ENCODE peak calls at places on chromosomes 12 and 14, in ten cellular contexts. G is gastrocnemius medialis, K is transverse colon, V is uterus, S is psoas muscle, R is GM23338, L is left ventricle myocardium inferior, P is lung, I is upper lobe of right lung, C is tibial artery. Y is an unnamed sample. For H3K36me3, the result is how much of the 10 kb centered on the place peaks cover.

GRCh38 chr14:102579696-102580551 is 12.5 kb upstream of the RCOR1 start:
- DNase-seq in S (peak), K (no peak), C (no peak), I (peak), R (no peak), G (peak), L (no peak), V (peak), P (no peak), Y (no peak)

GRCh38 chr14:103708750-103709187 is 6.5 kb downstream of the XRCC3 start:
- DNase-seq in P (no peak), K (no peak), R (no peak), S (no peak), L (peak), G (peak), I (no peak), C (no peak), V (no peak), Y (no peak)

GRCh38 chr12:57152408-57153038 is 5.1 kb upstream of the LRP1-AS start:
- DNase-seq in S (no peak), R (no peak), K (no peak), L (no peak), G (peak), P (no peak), I (no peak), V (peak), C (peak), Y (no peak)

GRCh38 chr12:32706337-32707024 is 27.4 kb downstream of the DNM1L start:
- DNase-seq in I (no peak), K (no peak), C (no peak), G (no peak), L (no peak), S (no peak), P (no peak), R (no peak), V (no peak), Y (no peak)

GRCh38 chr14:59107819-59108218 is 80.6 kb upstream of the DAAM1 start:
- DNase-seq in G (peak), C (no peak), P (no peak), S (peak), V (no peak), R (no peak), I (no peak), L (no peak), K (peak), Y (no peak)

GRCh38 chr12:110023634-110024023 is 24.4 kb downstream of the ANKRD13A start:
- DNase-seq in V (no peak), L (no peak), P (no peak), R (no peak), S (no peak), G (no peak), K (no peak), C (no peak), I (no peak), Y (peak)

GRCh38 chr12:54917001-54917488 is 62.7 kb downstream of the MUCL1 start:
- DNase-seq in L (no peak), C (no peak), S (no peak), P (no peak), I (peak), G (no peak), R (peak), K (no peak), V (no peak), Y (no peak)

GRCh38 chr14:31207287-31207745 is 277 bp downstream of the HECTD1 start:
- DNase-seq in P (no peak), K (no peak), V (peak), C (no peak), G (peak), L (no peak), S (no peak), R (no peak), I (no peak), Y (no peak)

GRCh38 chr14:103045387-103045869 is 11.9 kb downstream of the CDC42BPB start:
- DNase-seq in P (no peak), S (no peak), L (no peak), I (no peak), R (no peak), V (no peak), G (no peak), C (no peak), K (no peak), Y (no peak)

GRCh38 chr12:94829552-94829951 is 173.9 kb downstream of the NDUFA12 start:
- DNase-seq in S (no peak), G (no peak), I (no peak), P (no peak), L (no peak), K (no peak), C (no peak), R (no peak), V (no peak), Y (no peak)

GRCh38 chr14:48005986-48006385 is 330.6 kb upstream of the MDGA2 start:
- DNase-seq in G (no peak), V (no peak), S (no peak), C (no peak), P (no peak), L (no peak), I (no peak), R (no peak), K (no peak), Y (no peak)

GRCh38 chr14:76929927-76930326 is 98.6 kb downstream of the IRF2BPL start:
- DNase-seq in P (no peak), K (peak), G (peak), C (no peak), R (peak), L (no peak), V (no peak), S (no peak), I (no peak), Y (peak)

GRCh38 chr14:68685419-68686211 is 107.3 kb downstream of the ZFP36L1 start:
- DNase-seq in R (no peak), C (peak), P (no peak), K (peak), V (peak), I (peak), L (no peak), S (no peak), G (no peak), Y (no peak)

GRCh38 chr14:58992935-58993334 is 195.5 kb upstream of the DAAM1 start:
- DNase-seq in C (no peak), R (no peak), G (no peak), S (no peak), P (no peak), V (no peak), K (no peak), L (no peak), I (no peak), Y (no peak)

GRCh38 chr14:102183922-102184677 is 44.4 kb downstream of the WDR20 start:
- DNase-seq in I (no peak), C (no peak), R (no peak), S (no peak), G (no peak), V (no peak), K (no peak), L (no peak), P (no peak), Y (no peak)

GRCh38 chr12:123942911-123943648 is 29.6 kb downstream of the CCDC92 start:
- DNase-seq in I (no peak), R (no peak), L (no peak), K (no peak), V (no peak), C (no peak), S (no peak), G (no peak), P (no peak), Y (no peak)

GRCh38 chr12:32877670-32878459 is 18.7 kb downstream of the PKP2 start:
- DNase-seq in V (no peak), R (no peak), K (no peak), I (no peak), P (no peak), G (peak), S (peak), C (no peak), L (peak), Y (peak)

GRCh38 chr12:22101749-22102243 is 55.8 kb downstream of the CMAS start:
- DNase-seq in K (peak), I (no peak), S (peak), L (no peak), C (no peak), R (no peak), G (peak), P (peak), V (no peak), Y (no peak)

GRCh38 chr12:28569698-28570411 is 379.6 kb downstream of the CCDC91 start:
- DNase-seq in V (peak), I (no peak), S (no peak), G (peak), R (no peak), K (no peak), L (no peak), C (no peak), P (no peak), Y (no peak)

GRCh38 chr12:101941306-101942000 is 64.1 kb downstream of the DRAM1 start:
- DNase-seq in C (no peak), K (no peak), S (no peak), R (no peak), L (no peak), V (no peak), I (no peak), P (no peak), G (no peak), Y (no peak)

GRCh38 chr14:80522936-80523335 is 311.6 kb upstream of the DIO2 start:
- DNase-seq in V (no peak), P (no peak), I (no peak), S (no peak), K (no peak), R (no peak), G (no peak), L (no peak), C (no peak), Y (no peak)

GRCh38 chr14:105315941-105316562 is 1.5 kb downstream of the PACS2 start:
- DNase-seq in C (peak), R (no peak), K (no peak), I (no peak), P (no peak), G (no peak), V (no peak), L (no peak), S (no peak), Y (no peak)

GRCh38 chr12:98758331-98758730 is 113.2 kb downstream of the APAF1 start:
- DNase-seq in I (no peak), P (no peak), V (peak), K (no peak), G (no peak), S (peak), L (peak), R (no peak), C (peak), Y (no peak)

GRCh38 chr12:22974865-22975264 is 349.9 kb downstream of the ETNK1 start:
- DNase-seq in C (no peak), G (no peak), I (no peak), V (no peak), K (no peak), L (no peak), R (no peak), P (no peak), S (no peak), Y (no peak)

GRCh38 chr12:4664111-4664510 is 15.2 kb downstream of the NDUFA9 start:
- DNase-seq in S (no peak), V (no peak), L (no peak), K (no peak), I (no peak), C (no peak), R (no peak), P (no peak), G (no peak), Y (no peak)

GRCh38 chr12:112422531-112422930 is 3.8 kb downstream of the PTPN11 start:
- DNase-seq in L (no peak), R (peak), S (no peak), I (no peak), C (no peak), V (no peak), K (no peak), G (peak), P (no peak), Y (no peak)

GRCh38 chr14:36363704-36364103 is 43.3 kb upstream of the MBIP start:
- DNase-seq in V (no peak), G (no peak), C (no peak), P (no peak), S (no peak), K (no peak), I (no peak), R (no peak), L (no peak), Y (no peak)

GRCh38 chr12:67647251-67647546 is 1.3 kb upstream of the DYRK2 start:
- DNase-seq in C (no peak), I (no peak), P (no peak), S (no peak), G (no peak), K (no peak), V (no peak), L (no peak), R (peak), Y (no peak)

GRCh38 chr14:60651051-60651935 is 2.0 kb upstream of the SIX1 start:
- DNase-seq in L (no peak), S (no peak), G (no peak), K (no peak), I (no peak), P (no peak), C (no peak), R (no peak), V (no peak), Y (peak)

GRCh38 chr14:68947802-68948201 is 31.3 kb downstream of the ACTN1 start:
- DNase-seq in I (no peak), L (peak), C (peak), S (peak), V (peak), P (no peak), K (peak), R (no peak), G (peak), Y (peak)

GRCh38 chr12:75848533-75848932 is 183.0 kb downstream of the PHLDA1 start:
- DNase-seq in K (no peak), S (no peak), L (no peak), P (no peak), R (no peak), V (no peak), C (no peak), G (no peak), I (no peak), Y (no peak)

GRCh38 chr14:92867246-92867925 is 55.6 kb upstream of the CHGA start:
- DNase-seq in P (no peak), C (no peak), L (no peak), K (no peak), V (no peak), R (no peak), S (no peak), I (no peak), G (no peak), Y (no peak)
- H3K36me3 ChIP-seq in P (under half), C (under half), L (under half), K (under half), V (under half), R (under half), S (under half), I (under half), G (under half), Y (under half)

GRCh38 chr14:96254696-96255095 is 1.3 kb upstream of the BDKRB1 start:
- DNase-seq in R (no peak), K (no peak), V (no peak), L (no peak), I (no peak), P (no peak), S (no peak), C (no peak), G (no peak), Y (no peak)

GRCh38 chr14:96255501-96256366 is at the start of gene BDKRB1:
- DNase-seq in K (no peak), G (no peak), V (no peak), P (no peak), R (no peak), L (no peak), S (no peak), I (no peak), C (no peak), Y (no peak)

GRCh38 chr14:96257900-96258299 is 1.9 kb downstream of the BDKRB1 start:
- DNase-seq in C (no peak), V (no peak), S (no peak), L (no peak), K (no peak), P (no peak), G (no peak), I (no peak), R (no peak), Y (no peak)

GRCh38 chr14:96256420-96256819 is 410 bp downstream of the BDKRB1 start:
- DNase-seq in S (no peak), G (no peak), L (no peak), I (no peak), R (no peak), P (no peak), V (no peak), C (no peak), K (no peak), Y (no peak)

GRCh38 chr14:96257056-96257455 is 1.0 kb downstream of the BDKRB1 start:
- DNase-seq in I (no peak), K (no peak), C (peak), V (no peak), G (no peak), L (no peak), S (no peak), P (no peak), R (no peak), Y (no peak)
- H3K27ac ChIP-seq in I (no peak), K (no peak), C (no peak), V (peak), G (no peak), L (no peak), S (no peak), P (no peak), R (no peak), Y (no peak)

GRCh38 chr12:121252712-121253345 is 42.9 kb downstream of the P2RX4 start:
- DNase-seq in G (no peak), S (no peak), P (no peak), I (no peak), L (no peak), K (no peak), V (no peak), C (no peak), R (no peak), Y (no peak)
- H3K36me3 ChIP-seq in G (under half), S (half or more), P (under half), I (half or more), L (half or more), K (under half), V (under half), C (half or more), R (under half), Y (under half)

DNA sequence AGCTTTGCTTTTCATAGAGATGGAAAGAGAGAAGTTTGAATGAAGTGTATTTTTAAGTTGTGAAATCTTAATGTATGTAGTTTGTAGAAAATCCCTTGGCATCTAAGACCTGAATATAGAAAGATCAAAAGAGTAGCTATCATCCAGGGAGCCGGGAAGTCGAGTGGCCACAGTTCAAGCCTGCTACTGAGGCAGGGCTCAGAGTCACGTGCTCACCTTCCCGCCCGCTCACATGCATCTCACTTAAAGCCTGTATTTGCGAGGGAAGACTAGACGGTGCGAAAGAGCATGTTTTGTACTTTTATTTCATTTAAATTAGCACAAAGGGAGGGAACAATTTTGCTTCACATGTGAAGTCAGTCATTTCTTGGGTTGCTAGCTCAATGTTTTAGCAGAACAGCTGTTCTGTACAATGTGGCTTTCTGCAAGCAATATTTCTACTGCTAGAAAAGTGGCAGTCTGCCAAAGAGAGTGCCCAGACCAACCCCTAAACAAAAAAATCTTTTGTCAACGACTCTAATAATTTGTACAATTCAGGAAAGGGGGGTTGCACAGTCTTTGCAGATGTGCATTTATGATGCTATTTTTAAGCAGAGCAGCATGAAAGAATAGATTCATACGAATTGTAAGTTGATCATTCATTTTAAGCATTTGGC is 290.7 kb downstream of the NPAS3 start:
- DNase-seq in G (no peak), K (no peak), V (no peak), R (no peak), I (no peak), P (no peak), S (no peak), L (no peak), C (no peak), Y (no peak)
- H3K27ac ChIP-seq in G (no peak), K (no peak), V (no peak), R (no peak), I (no peak), P (no peak), S (no peak), L (no peak), C (no peak), Y (no peak)

GRCh38 chr12:51098611-51099010 is 15.2 kb upstream of the CSRNP2 start:
- DNase-seq in V (no peak), C (no peak), L (no peak), I (no peak), R (no peak), P (no peak), S (no peak), K (no peak), G (no peak), Y (no peak)
- H3K36me3 ChIP-seq in V (under half), C (half or more), L (half or more), I (half or more), R (under half), P (under half), S (half or more), K (under half), G (under half), Y (half or more)

GRCh38 chr12:92299744-92300143 is 154.1 kb upstream of the BTG1 start:
- DNase-seq in P (no peak), S (no peak), G (no peak), I (no peak), R (no peak), L (no peak), V (no peak), K (no peak), C (no peak), Y (no peak)

GRCh38 chr12:92295523-92295922 is 149.9 kb upstream of the BTG1 start:
- DNase-seq in K (no peak), S (no peak), C (no peak), G (no peak), L (no peak), I (no peak), R (no peak), V (no peak), P (no peak), Y (no peak)

GRCh38 chr12:92299344-92299743 is 153.7 kb upstream of the BTG1 start:
- DNase-seq in S (no peak), P (no peak), L (no peak), R (no peak), G (no peak), K (no peak), I (no peak), V (no peak), C (no peak), Y (no peak)

GRCh38 chr12:92297932-92298681 is 152.5 kb upstream of the BTG1 start:
- DNase-seq in K (no peak), R (no peak), G (peak), S (no peak), C (no peak), L (no peak), P (no peak), V (no peak), I (no peak), Y (no peak)

GRCh38 chr12:92297405-92297804 is 151.8 kb upstream of the BTG1 start:
- DNase-seq in V (no peak), L (no peak), R (no peak), K (no peak), I (no peak), S (no peak), P (no peak), G (no peak), C (no peak), Y (peak)
- H3K27ac ChIP-seq in V (peak), L (peak), R (no peak), K (peak), I (no peak), S (no peak), P (no peak), G (no peak), C (no peak), Y (no peak)

GRCh38 chr12:52419656-52420055 is 13.5 kb upstream of the KRT82 start:
- DNase-seq in P (no peak), C (no peak), S (no peak), K (no peak), L (no peak), V (no peak), G (no peak), R (no peak), I (no peak), Y (no peak)
- H3K36me3 ChIP-seq in P (under half), C (under half), S (under half), K (under half), L (under half), V (under half), G (under half), R (under half), I (under half), Y (under half)

GRCh38 chr12:26833692-26834168 is 736 bp upstream of the ITPR2 start:
- DNase-seq in S (peak), C (peak), V (peak), K (peak), L (no peak), G (no peak), I (peak), P (peak), R (peak), Y (peak)
- H3K27ac ChIP-seq in S (peak), C (peak), V (peak), K (peak), L (peak), G (peak), I (peak), P (peak), R (peak), Y (peak)

GRCh38 chr12:122140467-122141257 is 33.4 kb downstream of the IL31 start:
- DNase-seq in K (no peak), G (peak), L (no peak), R (no peak), S (no peak), V (no peak), P (no peak), I (no peak), C (no peak), Y (no peak)
- H3K36me3 ChIP-seq in K (under half), G (under half), L (half or more), R (under half), S (half or more), V (under half), P (half or more), I (half or more), C (half or more), Y (under half)

GRCh38 chr12:46523446-46523845 is 150.9 kb upstream of the SLC38A2 start:
- DNase-seq in P (no peak), I (no peak), L (no peak), R (no peak), S (no peak), G (no peak), V (peak), K (no peak), C (no peak), Y (no peak)

GRCh38 chr12:46526231-46526630 is 153.7 kb upstream of the SLC38A2 start:
- DNase-seq in I (no peak), R (no peak), P (no peak), S (no peak), G (no peak), L (no peak), V (peak), C (no peak), K (no peak), Y (no peak)

GRCh38 chr12:46522141-46522540 is 149.6 kb upstream of the SLC38A2 start:
- DNase-seq in P (no peak), L (no peak), K (no peak), S (no peak), I (no peak), R (no peak), G (no peak), V (no peak), C (no peak), Y (no peak)

GRCh38 chr12:46524778-46525177 is 152.2 kb upstream of the SLC38A2 start:
- DNase-seq in I (no peak), L (peak), R (peak), K (peak), C (peak), S (peak), G (peak), P (peak), V (peak), Y (no peak)

GRCh38 chr12:46523863-46524770 is 151.5 kb upstream of the SLC38A2 start:
- DNase-seq in S (no peak), R (no peak), V (peak), G (no peak), K (no peak), L (no peak), C (no peak), P (no peak), I (no peak), Y (no peak)
- H3K27ac ChIP-seq in S (peak), R (no peak), V (peak), G (peak), K (peak), L (peak), C (peak), P (peak), I (peak), Y (no peak)

Y was measured in WERI-Rb-1.